ENCODE peak calls at places on chromosomes 12 and 14, in six cellular contexts. H is HCT116, C is OCI-LY7, L is GM23338, B is hepatocyte, N is PC-3. S is an unnamed sample.

GRCh38 chr14:36524220-36524837 is 4.3 kb upstream of the NKX2-1 start:
- DNase-seq in B (no peak), C (no peak), N (no peak), L (peak), H (no peak), S (peak)

GRCh38 chr12:115335594-115335993 is 651.6 kb upstream of the TBX3 start:
- DNase-seq in B (no peak), L (no peak), H (no peak), C (no peak), N (no peak), S (no peak)

GRCh38 chr12:88884600-88884999 is 304.3 kb upstream of the KITLG start:
- DNase-seq in B (no peak), H (no peak), N (no peak), C (no peak), L (no peak), S (no peak)

GRCh38 chr14:103511022-103511693 is 11.5 kb downstream of the CKB start:
- DNase-seq in H (no peak), L (no peak), B (no peak), C (no peak), N (no peak), S (no peak)

GRCh38 chr12:73952304-73952703 is 585.3 kb upstream of the ATXN7L3B start:
- DNase-seq in C (peak), N (no peak), H (no peak), B (no peak), L (no peak), S (no peak)

GRCh38 chr14:94474581-94475031 is 1.4 kb downstream of the SERPINA9 start:
- DNase-seq in L (peak), C (no peak), N (no peak), B (no peak), H (no peak), S (peak)

GRCh38 chr14:52018252-52018651 is 28.9 kb downstream of the RTRAF start:
- DNase-seq in H (no peak), C (no peak), B (peak), N (no peak), L (no peak), S (no peak)

GRCh38 chr14:99579077-99579836 is 24.8 kb downstream of the CCDC85C start:
- DNase-seq in N (peak), B (peak), L (no peak), H (no peak), C (no peak), S (no peak)

GRCh38 chr12:1655225-1655788 is 26.3 kb downstream of the WNT5B start:
- DNase-seq in B (no peak), N (peak), C (no peak), L (no peak), H (no peak), S (no peak)

GRCh38 chr12:131755305-131756113 is 44.6 kb downstream of the SFSWAP start:
- DNase-seq in H (peak), L (peak), N (peak), C (peak), B (peak), S (peak)

GRCh38 chr12:27549801-27550652 is 26.0 kb downstream of the PPFIBP1 start:
- DNase-seq in C (no peak), N (peak), L (peak), B (peak), H (peak), S (no peak)

GRCh38 chr12:15584366-15585041 is 204.7 kb downstream of the EPS8 start:
- DNase-seq in N (peak), C (peak), B (peak), H (peak), L (peak), S (peak)

GRCh38 chr12:130438711-130439110 is 101.0 kb downstream of the PIWIL1 start:
- DNase-seq in N (no peak), B (no peak), C (no peak), L (no peak), H (no peak), S (no peak)

GRCh38 chr14:33943484-33943883 is 7.4 kb downstream of the EGLN3 start:
- DNase-seq in H (no peak), B (no peak), C (no peak), N (no peak), L (no peak), S (no peak)

GRCh38 chr12:29164477-29165163 is 15.5 kb downstream of the FAR2 start:
- DNase-seq in N (peak), B (peak), C (peak), H (no peak), L (no peak), S (no peak)

GRCh38 chr12:92224685-92225331 is 79.2 kb upstream of the BTG1 start:
- DNase-seq in H (no peak), L (peak), B (peak), C (no peak), N (peak), S (no peak)

GRCh38 chr14:71473843-71474242 is 458.4 kb upstream of the RGS6 start:
- DNase-seq in C (no peak), N (no peak), L (no peak), B (no peak), H (no peak), S (no peak)

GRCh38 chr14:25116607-25117006 is 66.7 kb upstream of the STXBP6 start:
- DNase-seq in H (no peak), B (peak), C (no peak), N (no peak), L (no peak), S (no peak)

GRCh38 chr12:41108032-41108431 is 80.1 kb upstream of the PDZRN4 start:
- DNase-seq in N (no peak), H (no peak), C (no peak), L (no peak), B (peak), S (no peak)

GRCh38 chr14:71143391-71144290 is 236.4 kb downstream of the PCNX1 start:
- DNase-seq in B (peak), L (no peak), H (no peak), N (peak), C (no peak), S (no peak)

GRCh38 chr12:112130461-112130998 is 5.2 kb downstream of the TRAFD1 start:
- DNase-seq in N (no peak), H (no peak), L (no peak), B (peak), C (peak), S (no peak)

GRCh38 chr12:52524898-52525591 is 4.9 kb upstream of the KRT5 start:
- DNase-seq in N (no peak), C (no peak), H (no peak), L (no peak), B (no peak), S (no peak)

GRCh38 chr14:75539562-75540478 is 17.6 kb downstream of the BATF start:
- DNase-seq in L (peak), B (no peak), H (no peak), C (no peak), N (no peak), S (no peak)

GRCh38 chr12:54419088-54419887 is at the start of gene ITGA5:
- DNase-seq in H (peak), N (peak), C (no peak), B (peak), L (peak), S (peak)

GRCh38 chr14:104184911-104185499 is 46.6 kb downstream of the KIF26A start:
- DNase-seq in L (no peak), C (no peak), N (peak), H (no peak), B (peak), S (no peak)

GRCh38 chr14:32430326-32430725 is 101.2 kb downstream of the AKAP6 start:
- DNase-seq in H (no peak), C (no peak), N (peak), B (no peak), L (no peak), S (no peak)

GRCh38 chr12:34406228-34406995 is 384.1 kb downstream of the ALG10 start:
- DNase-seq in C (no peak), H (no peak), L (no peak), N (no peak), B (peak), S (no peak)

GRCh38 chr14:39428118-39428517 is 4.1 kb downstream of the FBXO33 start:
- DNase-seq in B (no peak), C (no peak), N (no peak), L (no peak), H (no peak), S (no peak)

GRCh38 chr12:19190292-19191031 is 60.9 kb downstream of the PLEKHA5 start:
- DNase-seq in N (peak), H (no peak), B (no peak), C (no peak), L (no peak), S (no peak)

GRCh38 chr12:754871-755562 is 2.6 kb downstream of the WNK1 start:
- DNase-seq in B (peak), H (no peak), L (peak), N (peak), C (peak), S (peak)

GRCh38 chr12:126362490-126362889 is 1297.3 kb downstream of the AACS start:
- DNase-seq in H (no peak), C (no peak), B (no peak), L (no peak), N (no peak), S (no peak)

GRCh38 chr12:108375986-108376663 is 37.0 kb upstream of the CMKLR1 start:
- DNase-seq in H (no peak), L (no peak), N (no peak), C (no peak), B (no peak), S (no peak)

GRCh38 chr12:94390130-94390485 is 69.6 kb downstream of the CEP83 start:
- DNase-seq in C (no peak), N (no peak), B (no peak), L (peak), H (no peak), S (no peak)

GRCh38 chr12:94380507-94380906 is 79.2 kb downstream of the CEP83 start:
- DNase-seq in N (peak), C (no peak), L (no peak), H (no peak), B (no peak), S (no peak)

GRCh38 chr12:94384030-94384429 is 75.6 kb downstream of the CEP83 start:
- DNase-seq in L (no peak), H (no peak), N (no peak), B (no peak), C (no peak), S (no peak)

DNA sequence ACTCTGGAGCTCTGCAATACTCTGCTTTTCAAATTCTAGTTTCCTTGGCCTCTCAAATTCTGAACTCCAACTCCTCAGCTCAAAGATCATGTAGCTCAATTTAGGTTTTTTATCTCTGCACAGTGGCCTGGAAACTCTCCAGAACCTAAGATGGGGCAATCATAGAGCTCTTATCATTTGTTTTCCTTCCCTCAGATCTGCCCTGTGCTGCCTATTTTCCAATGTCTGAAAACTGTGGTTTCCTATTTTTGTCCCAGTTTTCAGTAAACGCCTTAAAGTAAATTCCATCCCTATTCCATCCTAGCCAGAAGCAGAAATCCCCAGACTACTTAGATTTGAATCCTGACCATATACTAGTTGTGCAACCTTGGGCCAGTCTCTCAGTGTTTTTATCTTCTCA is 73.2 kb downstream of the CEP83 start:
- DNase-seq in B (no peak), H (no peak), C (no peak), N (no peak), L (no peak), S (no peak)
- TF ChIP-seq EZH2phosphoT487 in B (no peak), H (no peak), C (no peak), N (no peak), L (no peak), S (no peak)

DNA sequence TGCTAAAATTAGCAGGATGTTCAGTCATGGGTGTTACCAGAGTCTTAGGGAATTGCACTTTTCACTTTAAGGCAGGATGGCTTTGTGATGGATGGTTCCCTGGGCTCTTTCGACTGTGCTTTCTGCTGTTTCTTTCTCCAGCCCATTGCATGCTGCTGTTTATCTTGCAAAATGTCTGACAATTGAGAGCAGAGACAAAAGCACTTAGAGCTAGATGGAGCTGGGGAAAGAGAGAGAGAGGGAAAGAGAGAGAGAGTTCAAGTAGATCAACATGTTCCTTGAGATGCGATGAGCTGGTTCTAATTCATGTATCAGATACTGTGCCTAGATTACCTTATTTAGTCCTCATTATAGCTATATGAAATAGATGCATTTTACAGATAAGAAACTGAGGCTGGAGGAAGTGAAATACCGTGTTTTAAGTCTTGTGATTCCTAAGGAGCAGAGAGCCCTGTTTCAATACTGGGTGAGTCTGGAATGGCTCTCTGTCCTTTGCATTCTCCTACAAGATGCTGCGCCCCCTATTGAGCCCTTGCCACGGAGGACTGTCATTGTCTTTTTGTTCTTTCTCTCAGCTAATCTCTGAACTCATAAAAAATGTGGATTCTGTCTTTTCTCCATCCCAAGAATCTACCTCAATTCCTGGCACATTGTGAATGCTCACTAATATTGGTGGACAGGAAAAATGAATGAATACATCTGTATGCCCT is 227.9 kb downstream of the ALG10B start:
- DNase-seq in H (no peak), C (no peak), N (no peak), L (peak), B (no peak), S (peak)
- TF ChIP-seq CTCF in H (no peak), C (peak), N (peak), L (peak), B (no peak), S (peak)

DNA sequence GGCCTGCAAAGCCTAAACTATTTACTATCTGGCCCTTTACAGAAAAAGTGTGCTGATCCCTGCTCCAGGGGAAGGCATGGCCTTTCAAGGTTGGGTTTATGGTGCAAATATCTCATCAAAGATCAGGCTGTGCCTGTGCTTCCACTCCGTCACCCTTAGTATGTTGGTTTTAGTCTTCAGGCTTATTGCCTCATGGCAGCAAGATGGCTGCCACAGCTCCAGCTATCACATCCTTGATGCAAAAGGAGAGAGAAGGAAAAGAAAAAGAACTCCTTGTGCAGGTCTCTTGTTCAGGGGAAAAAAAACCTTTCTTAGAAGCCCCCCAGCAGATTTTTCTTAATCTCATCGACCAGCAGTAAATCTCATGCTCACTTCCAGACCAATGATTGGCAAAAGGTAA is 9.1 kb upstream of the HRK start:
- DNase-seq in N (no peak), B (no peak), H (no peak), C (no peak), L (no peak), S (no peak)
- TF ChIP-seq EZH2phosphoT487 in N (no peak), B (no peak), H (no peak), C (no peak), L (no peak), S (no peak)

DNA sequence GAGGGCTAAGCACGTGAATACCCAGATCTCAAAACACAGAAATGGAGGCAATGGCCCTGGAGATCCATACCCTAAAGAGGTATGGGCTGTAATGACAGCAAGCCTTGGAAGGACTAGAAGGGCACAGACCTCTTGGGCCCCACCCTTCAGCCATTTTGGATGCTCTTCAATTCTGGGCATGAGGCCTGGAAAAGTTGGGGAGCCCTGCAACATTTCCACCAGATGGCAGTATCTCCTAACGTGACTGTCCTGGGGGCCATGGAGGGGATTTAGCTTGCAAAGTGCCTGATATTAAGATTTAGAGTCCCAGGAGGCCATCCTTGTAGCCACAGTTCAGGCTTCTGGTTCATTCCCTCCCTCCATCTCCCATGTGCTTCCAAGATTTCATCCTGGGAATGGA is 30.2 kb downstream of the KCNA5 start:
- DNase-seq in N (no peak), C (peak), L (peak), H (peak), B (no peak), S (peak)
- TF ChIP-seq CTCF in N (peak), C (peak), L (peak), H (no peak), B (peak), S (peak)

DNA sequence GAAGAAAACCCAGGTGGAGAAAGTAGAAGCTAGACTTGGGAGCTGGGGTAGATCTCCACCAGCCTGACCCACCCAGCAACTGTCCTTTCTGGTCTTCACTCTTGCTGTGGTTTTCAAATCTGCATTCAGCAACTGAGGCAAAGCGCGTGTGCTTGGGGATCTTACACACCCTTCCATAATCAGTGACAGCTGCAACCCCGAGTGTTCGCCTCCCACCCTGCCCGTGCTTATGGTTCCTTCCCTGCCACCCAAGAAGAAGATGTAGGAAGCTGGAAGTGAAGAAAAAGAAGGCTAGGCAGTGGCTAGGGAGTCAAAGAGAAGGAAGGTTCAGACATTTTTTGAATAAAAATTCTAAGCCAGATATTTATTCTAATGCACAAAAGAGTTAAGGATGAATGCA is 162.6 kb upstream of the CCND2 start:
- DNase-seq in B (no peak), H (no peak), L (no peak), C (no peak), N (no peak), S (no peak)
- TF ChIP-seq EZH2phosphoT487 in B (no peak), H (no peak), L (no peak), C (no peak), N (no peak), S (no peak)